ENCODE peak calls at places on chromosomes 6 and 20, in seven cellular contexts. G is left ventricle myocardium inferior, A is mesendoderm, F is colonic mucosa, M is adrenal gland, O is endodermal cell, L is stomach. Q is an unnamed sample.

GRCh38 chr6:36874016-36874442 is 574 bp downstream of the PPIL1 start:
- DNase-seq in O (no peak), A (no peak), L (no peak), M (no peak), G (no peak), F (peak; percentile 46), Q (no peak)

GRCh38 chr6:129759851-129760595 is 50.0 kb upstream of the ARHGAP18 start:
- DNase-seq in O (no peak), A (no peak), F (no peak), L (no peak), M (no peak), G (no peak), Q (no peak)

GRCh38 chr6:131063028-131063763 is at the start of gene EPB41L2:
- DNase-seq in G (peak; percentile 90), A (peak; percentile 95), F (peak; percentile 91), O (peak; percentile 96), L (peak; percentile 86), M (peak; percentile 91), Q (peak; percentile 55)

GRCh38 chr6:53582963-53583362 is 38.1 kb upstream of the GCLC start:
- DNase-seq in F (no peak), A (no peak), G (no peak), O (no peak), L (no peak), M (no peak), Q (no peak)

GRCh38 chr20:35339007-35339406 is 46.8 kb upstream of the FAM83C start:
- DNase-seq in F (no peak), M (no peak), A (no peak), G (no peak), L (no peak), O (no peak), Q (no peak)

GRCh38 chr6:64477311-64477850 is 841.8 kb downstream of the PHF3 start:
- DNase-seq in G (no peak), F (no peak), O (no peak), A (no peak), L (no peak), M (no peak), Q (no peak)

GRCh38 chr6:116011520-116011919 is 49.2 kb downstream of the FRK start:
- DNase-seq in M (no peak), L (no peak), F (peak; percentile 44), A (no peak), G (no peak), O (no peak), Q (no peak)

GRCh38 chr6:29490552-29490951 is 2.8 kb upstream of the MAS1L start:
- DNase-seq in L (no peak), M (no peak), F (no peak), O (no peak), A (no peak), G (no peak), Q (no peak)

GRCh38 chr6:147106759-147107401 is 97.3 kb upstream of the STXBP5 start:
- DNase-seq in F (no peak), M (peak; percentile 35), L (no peak), G (no peak), O (no peak), A (no peak), Q (no peak)

GRCh38 chr6:31791324-31792089 is 4.0 kb downstream of the VARS1 start:
- DNase-seq in G (no peak), L (peak; percentile 44), O (peak; percentile 91), F (no peak), A (peak; percentile 82), M (peak; percentile 63), Q (no peak)

GRCh38 chr6:105867280-105867679 is 218.9 kb upstream of the PRDM1 start:
- DNase-seq in A (no peak), L (no peak), G (no peak), F (no peak), O (no peak), M (no peak), Q (no peak)

GRCh38 chr6:82397962-82398692 is 34.5 kb downstream of the TPBG start:
- DNase-seq in A (no peak), O (no peak), L (no peak), G (no peak), M (no peak), F (no peak), Q (no peak)

GRCh38 chr6:135812085-135812526 is 39.4 kb upstream of the PDE7B start:
- DNase-seq in A (no peak), M (no peak), L (no peak), O (no peak), F (no peak), G (peak; percentile 26), Q (no peak)

GRCh38 chr6:128599036-128599435 is 78.6 kb upstream of the PTPRK start:
- DNase-seq in F (no peak), O (no peak), A (no peak), M (no peak), L (no peak), G (no peak), Q (no peak)

GRCh38 chr6:30857537-30857936 is 26.8 kb upstream of the DDR1 start:
- DNase-seq in M (no peak), L (no peak), F (no peak), G (no peak), O (no peak), A (no peak), Q (no peak)

GRCh38 chr6:11278207-11278559 is 45.7 kb upstream of the NEDD9 start:
- DNase-seq in L (no peak), G (no peak), M (no peak), O (no peak), A (no peak), F (no peak), Q (no peak)

GRCh38 chr6:169231790-169232506 is 21.7 kb downstream of the THBS2 start:
- DNase-seq in F (peak; percentile 17), M (peak; percentile 17), L (peak; percentile 16), O (no peak), G (no peak), A (no peak), Q (no peak)

GRCh38 chr6:84768442-84769174 is 4.2 kb upstream of the TBX18 start:
- DNase-seq in G (no peak), A (peak; percentile 72), M (no peak), L (no peak), O (peak; percentile 81), F (no peak), Q (no peak)

GRCh38 chr6:32975886-32976285 is 7.5 kb downstream of the BRD2 start:
- DNase-seq in L (no peak), M (no peak), G (no peak), F (no peak), O (no peak), A (no peak), Q (no peak)

GRCh38 chr6:128336436-128337095 is 183.8 kb downstream of the PTPRK start:
- DNase-seq in M (no peak), F (no peak), L (no peak), G (no peak), O (no peak), A (no peak), Q (no peak)

GRCh38 chr20:49508435-49509199 is 26.1 kb upstream of the KCNB1 start:
- DNase-seq in A (peak; percentile 72), G (no peak), F (no peak), M (no peak), L (no peak), O (peak; percentile 59), Q (no peak)

GRCh38 chr20:53962388-53962787 is 108.0 kb downstream of the BCAS1 start:
- DNase-seq in F (no peak), L (no peak), G (no peak), M (no peak), A (no peak), O (no peak), Q (no peak)

GRCh38 chr20:53961527-53961926 is 108.9 kb downstream of the BCAS1 start:
- DNase-seq in M (no peak), L (no peak), A (no peak), F (no peak), G (no peak), O (no peak), Q (no peak)

GRCh38 chr20:53958240-53958639 is 112.2 kb downstream of the BCAS1 start:
- DNase-seq in L (no peak), F (no peak), A (no peak), G (no peak), M (no peak), O (no peak), Q (no peak)

GRCh38 chr20:53960586-53961386 is 109.6 kb downstream of the BCAS1 start:
- DNase-seq in O (no peak), A (no peak), F (no peak), M (no peak), L (no peak), G (no peak), Q (no peak)

GRCh38 chr20:53959849-53960585 is 110.4 kb downstream of the BCAS1 start:
- DNase-seq in L (no peak), O (no peak), M (no peak), F (no peak), G (peak; percentile 20), A (no peak), Q (no peak)
- H3K4me1 ChIP-seq in L (no peaks in the 10 kb centered on the region), O (no peaks in the 10 kb centered on the region), M (peaks cover 6% of the 10 kb centered on the region), F (no peaks in the 10 kb centered on the region), G (peaks cover 13% of the 10 kb centered on the region), A (no peaks in the 10 kb centered on the region), Q (no peaks in the 10 kb centered on the region)

GRCh38 chr20:17571153-17571527 is 1.3 kb downstream of the DSTN start:
- DNase-seq in F (no peak), O (no peak), L (no peak), G (no peak), M (no peak), A (no peak), Q (no peak)

GRCh38 chr20:17570347-17571152 is 675 bp downstream of the DSTN start:
- DNase-seq in L (peak; percentile 58), F (peak; percentile 73), A (peak; percentile 79), O (peak; percentile 78), G (peak; percentile 37), M (peak; percentile 77), Q (no peak)

GRCh38 chr20:17568045-17568788 is 1.7 kb upstream of the DSTN start:
- DNase-seq in A (peak; percentile 14), G (no peak), L (no peak), M (no peak), O (no peak), F (no peak), Q (no peak)

GRCh38 chr20:17569616-17570346 is at the start of gene DSTN:
- DNase-seq in O (peak; percentile 99), L (peak; percentile 95), M (peak; percentile 92), F (peak; percentile 93), G (peak; percentile 94), A (peak; percentile 99), Q (peak; percentile 82)

GRCh38 chr20:17568972-17569471 is 853 bp upstream of the DSTN start:
- DNase-seq in O (peak; percentile 87), A (peak; percentile 92), L (peak; percentile 87), F (peak; percentile 90), M (peak; percentile 88), G (peak; percentile 87), Q (no peak)
- H3K27ac ChIP-seq in O (peak overlapping the region; percentile 71), A (peak overlapping the region; percentile 96), L (peak overlapping the region; percentile 100), F (peak overlapping the region; percentile 99), M (peak overlapping the region; percentile 100), G (peak overlapping the region; percentile 98), Q (no peak overlapping the region)

DNA sequence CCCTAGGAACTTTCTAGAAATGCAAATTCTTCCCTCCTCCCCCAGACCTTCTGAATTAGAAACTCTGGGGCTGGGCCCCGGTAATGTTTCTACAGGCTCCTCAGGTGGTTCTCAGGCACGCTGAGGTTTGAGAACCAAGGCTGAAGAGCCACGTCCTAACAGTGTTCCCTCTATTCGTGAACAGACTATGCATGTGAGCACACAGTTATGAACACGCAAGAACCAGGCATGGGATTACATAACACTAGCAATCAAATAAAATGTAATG is 104.4 kb downstream of the TCP11 start:
- DNase-seq in F (no peak), M (no peak), O (peak; percentile 52), L (no peak), A (no peak), G (no peak), Q (no peak)
- H3K4me1 ChIP-seq in F (peaks cover 21% of the 10 kb centered on the region), M (peaks cover 40% of the 10 kb centered on the region), O (peaks cover 10% of the 10 kb centered on the region), L (peaks cover 72% of the 10 kb centered on the region), A (peaks cover 14% of the 10 kb centered on the region), G (peaks cover 94% of the 10 kb centered on the region), Q (peaks cover 14% of the 10 kb centered on the region)

GRCh38 chr6:44108471-44108870 is 18.8 kb downstream of the MRPL14 start:
- DNase-seq in L (no peak), A (no peak), O (no peak), G (no peak), M (no peak), F (no peak), Q (no peak)
- H3K27ac ChIP-seq in L (no peak overlapping the region), A (no peak overlapping the region), O (no peak overlapping the region), G (no peak overlapping the region), M (peak overlapping the region; percentile 73), F (no peak overlapping the region), Q (no peak overlapping the region)